ENCODE peak calls at places on chromosomes 16 and 17, in four cellular contexts. H, L, T and X are unnamed samples.
A peak's percentile ranks its signal among the peaks of the same experiment; 100 is the strongest.

GRCh38 chr17:16653367-16654041 is at the start of gene ZNF624:
- DNase-seq in L (peak; percentile 89), H (peak; percentile 83), T (peak; percentile 61), X (peak; percentile 93)

GRCh38 chr17:78714534-78714933 is 67.5 kb downstream of the CYTH1 start:
- DNase-seq in T (no peak), L (no peak), H (no peak), X (no peak)

GRCh38 chr16:471353-472198 is 46.1 kb downstream of the RAB11FIP3 start:
- DNase-seq in L (no peak), H (peak; percentile 19), T (no peak), X (peak; percentile 64)

GRCh38 chr17:27530791-27531391 is 74.6 kb downstream of the KSR1 start:
- DNase-seq in L (no peak), H (peak; percentile 64), T (no peak), X (no peak)

GRCh38 chr17:41583137-41584127 is 3.3 kb downstream of the KRT14 start:
- DNase-seq in L (no peak), T (no peak), H (no peak), X (no peak)

GRCh38 chr17:15321556-15322250 is 19.7 kb downstream of the TEKT3 start:
- DNase-seq in T (no peak), L (no peak), H (peak; percentile 79), X (no peak)

GRCh38 chr16:77833906-77834599 is 45.7 kb downstream of the VAT1L start:
- DNase-seq in H (peak; percentile 89), L (no peak), T (no peak), X (peak; percentile 41)

GRCh38 chr16:3035972-3036725 is 595 bp downstream of the BICDL2 start:
- DNase-seq in H (no peak), L (no peak), T (no peak), X (no peak)

GRCh38 chr17:47199627-47200324 is 9.4 kb upstream of the MYL4 start:
- DNase-seq in H (no peak), L (no peak), T (no peak), X (no peak)

GRCh38 chr17:80381416-80381923 is 33.5 kb upstream of the ENDOV start:
- DNase-seq in H (no peak), L (no peak), T (no peak), X (no peak)

DNA sequence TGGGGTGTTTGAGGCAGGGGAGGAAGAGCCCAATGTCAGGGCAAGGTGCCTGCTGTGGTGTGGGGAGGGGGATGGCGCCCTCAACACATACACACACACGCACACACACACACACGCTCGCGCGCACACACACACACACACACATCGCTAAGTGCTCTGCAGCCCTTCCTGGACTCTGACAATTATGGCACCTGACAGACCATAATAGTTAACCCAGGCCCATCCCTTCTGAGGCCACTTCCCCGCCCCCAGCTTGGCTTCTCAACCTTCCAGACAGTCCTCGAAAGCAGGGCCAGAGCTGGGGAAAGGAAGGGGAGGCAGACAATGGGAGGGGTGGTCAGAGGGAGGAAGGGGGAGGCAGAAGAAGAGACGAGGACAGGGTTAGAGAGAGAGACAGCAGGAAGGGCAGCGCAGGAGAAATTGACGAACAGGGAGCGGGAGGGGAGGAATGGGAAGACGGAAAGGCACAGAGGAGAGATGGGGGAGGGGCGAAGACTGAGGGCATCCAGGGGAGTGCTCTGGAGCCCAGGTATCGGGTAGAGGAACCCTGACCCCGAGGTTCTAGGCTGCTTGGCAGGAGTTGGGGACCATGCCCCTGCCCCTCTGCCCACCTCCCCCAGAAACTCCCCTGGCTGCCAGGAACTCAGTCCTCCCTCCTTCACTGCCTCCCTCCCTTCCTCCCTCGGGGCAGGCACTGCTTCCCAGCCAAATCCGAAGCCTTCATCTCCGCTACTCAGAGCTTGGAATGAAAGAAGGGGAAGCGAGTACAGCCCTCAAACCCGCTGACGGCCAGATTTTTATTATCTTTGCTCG is 4.0 kb downstream of the SRCIN1 start:
- DNase-seq in T (no peak), L (peak; percentile 43), H (no peak), X (no peak)
- TF ChIP-seq CHD1 in T (no peak), L (no peak), H (no peak), X (no peak)

DNA sequence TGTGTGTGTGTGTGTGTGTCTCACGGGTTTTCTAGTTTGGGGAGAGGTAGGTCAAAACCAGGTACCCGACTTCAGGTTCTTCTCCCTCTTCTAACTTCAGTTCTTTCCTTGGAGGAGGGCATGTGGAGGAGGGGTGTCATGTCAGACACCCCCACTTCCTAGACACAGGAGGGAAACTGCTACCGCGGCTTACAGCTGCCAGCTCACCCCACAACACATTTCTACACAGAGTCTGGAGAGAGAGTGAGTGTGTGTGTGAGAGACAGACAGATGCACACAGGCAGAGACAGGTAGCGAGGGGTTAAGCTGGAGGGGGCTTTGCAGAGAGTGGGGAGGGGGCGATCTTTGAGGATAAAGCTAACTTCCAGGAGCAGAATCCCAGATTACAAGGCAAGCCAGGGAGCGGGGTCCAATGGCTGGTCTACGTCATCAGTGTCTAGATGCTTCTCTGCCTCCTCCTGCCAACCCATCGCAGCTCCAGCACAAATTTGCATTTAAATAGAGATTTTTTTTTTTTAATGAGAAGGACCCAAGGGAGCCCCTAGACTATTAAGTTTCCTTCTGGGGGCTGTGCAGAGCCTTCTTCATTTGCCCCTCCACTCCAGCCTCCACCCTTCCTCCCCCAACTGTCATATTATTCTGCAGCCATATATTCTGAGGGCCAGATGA is 48.8 kb downstream of the MRM1 start:
- DNase-seq in T (no peak), L (no peak), H (no peak), X (no peak)
- TF ChIP-seq CHD1 in T (no peak), L (no peak), H (no peak), X (no peak)

DNA sequence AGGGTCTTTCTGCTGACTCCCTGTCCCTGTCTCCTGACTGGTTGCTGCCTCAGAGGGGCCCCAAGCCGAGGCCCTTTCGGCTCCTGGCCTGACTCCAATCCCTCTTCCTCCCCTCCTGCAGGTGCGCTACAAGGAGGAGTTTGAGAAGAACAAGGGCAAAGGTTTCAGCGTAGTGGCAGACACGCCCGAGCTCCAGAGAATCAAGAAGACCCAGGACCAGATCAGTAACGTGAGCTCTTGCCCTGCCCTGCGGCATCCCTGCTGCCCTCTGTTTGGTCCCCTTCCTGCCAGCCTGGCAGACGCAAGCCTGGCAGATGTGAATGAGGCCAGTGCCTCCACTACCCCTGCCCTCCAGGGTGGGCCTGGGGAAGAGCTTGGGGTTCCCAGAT is 27.1 kb upstream of the LASP1NB start:
- DNase-seq in H (no peak), L (no peak), T (no peak), X (no peak)
- TF ChIP-seq CHD1 in H (no peak), L (no peak), T (no peak), X (no peak)

DNA sequence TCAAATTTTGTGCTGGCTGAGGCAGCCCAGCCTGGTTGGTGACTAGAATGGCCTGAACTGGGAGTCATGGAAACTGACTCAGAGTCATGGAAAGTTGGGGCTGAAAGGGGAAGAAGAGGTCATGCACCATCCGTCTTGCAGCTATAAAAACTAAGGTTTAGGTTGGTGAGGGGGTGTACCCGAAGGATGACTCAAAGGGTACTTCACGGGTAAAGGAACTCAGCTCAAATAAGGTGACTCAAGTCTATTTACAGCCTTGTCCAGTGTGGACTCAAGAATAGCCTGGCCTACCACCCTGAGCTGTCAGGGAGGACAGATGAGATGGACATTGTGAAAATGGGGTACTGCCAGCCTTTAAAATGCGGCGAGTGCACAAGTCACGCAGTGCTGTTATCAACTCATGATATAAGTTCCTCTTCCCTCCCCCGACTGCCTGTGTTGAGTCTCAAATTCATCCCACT is 18.6 kb downstream of the CD300LB start:
- DNase-seq in H (no peak), T (peak; percentile 26), L (no peak), X (no peak)
- TF ChIP-seq CHD1 in H (no peak), T (no peak), L (no peak), X (no peak)

GRCh38 chr17:57919912-57920311 is 35.3 kb downstream of the CUEDC1 start:
- DNase-seq in T (no peak), L (no peak), H (no peak), X (no peak)
- TF ChIP-seq CHD1 in T (no peak), L (no peak), H (no peak), X (no peak)